ENCODE peak calls at places on chromosomes 13 and 19, in four cellular contexts. One of them, this sample, is unnamed.

GRCh38 chr19:15296353-15296752 is 36.0 kb downstream of the BRD4 start:
- DNase-seq in right atrium auricular region: no peak
- DNase-seq in left ventricle myocardium inferior: peak
- DNase-seq in astrocyte of the spinal cord: no peak
- DNase-seq in this sample: no peak

GRCh38 chr19:38684078-38684861 is 36.8 kb downstream of the ACTN4 start:
- DNase-seq in right atrium auricular region: peak
- DNase-seq in left ventricle myocardium inferior: peak
- DNase-seq in astrocyte of the spinal cord: peak
- DNase-seq in this sample: peak

GRCh38 chr19:1167687-1168561 is 6.1 kb downstream of the SBNO2 start:
- DNase-seq in right atrium auricular region: no peak
- DNase-seq in left ventricle myocardium inferior: no peak
- DNase-seq in astrocyte of the spinal cord: no peak
- DNase-seq in this sample: peak

GRCh38 chr19:13366529-13367143 is 139.6 kb downstream of the CACNA1A start:
- DNase-seq in right atrium auricular region: no peak
- DNase-seq in left ventricle myocardium inferior: no peak
- DNase-seq in astrocyte of the spinal cord: peak
- DNase-seq in this sample: peak

GRCh38 chr13:92303428-92303827 is 905.0 kb downstream of the GPC5 start:
- DNase-seq in right atrium auricular region: no peak
- DNase-seq in left ventricle myocardium inferior: no peak
- DNase-seq in astrocyte of the spinal cord: no peak
- DNase-seq in this sample: no peak

GRCh38 chr13:111483621-111483987 is 163.2 kb downstream of the TEX29 start:
- DNase-seq in right atrium auricular region: no peak
- DNase-seq in left ventricle myocardium inferior: no peak
- DNase-seq in astrocyte of the spinal cord: no peak
- DNase-seq in this sample: no peak

GRCh38 chr19:15248648-15249559 is 16.7 kb upstream of the EPHX3 start:
- DNase-seq in right atrium auricular region: peak
- DNase-seq in left ventricle myocardium inferior: peak
- DNase-seq in astrocyte of the spinal cord: peak
- DNase-seq in this sample: peak

GRCh38 chr19:19209372-19209771 is 2.4 kb upstream of the NCAN start:
- DNase-seq in right atrium auricular region: no peak
- DNase-seq in left ventricle myocardium inferior: no peak
- DNase-seq in astrocyte of the spinal cord: no peak
- DNase-seq in this sample: no peak

GRCh38 chr19:46953955-46954501 is 65.6 kb upstream of the NPAS1 start:
- DNase-seq in right atrium auricular region: no peak
- DNase-seq in left ventricle myocardium inferior: no peak
- DNase-seq in astrocyte of the spinal cord: no peak
- DNase-seq in this sample: no peak

GRCh38 chr19:3538965-3539742 is at the start of gene TEKTIP1:
- DNase-seq in right atrium auricular region: no peak
- DNase-seq in left ventricle myocardium inferior: no peak
- DNase-seq in astrocyte of the spinal cord: no peak
- DNase-seq in this sample: no peak

GRCh38 chr19:33063356-33064116 is 1.2 kb downstream of the RHPN2 start:
- DNase-seq in right atrium auricular region: no peak
- DNase-seq in left ventricle myocardium inferior: no peak
- DNase-seq in astrocyte of the spinal cord: peak
- DNase-seq in this sample: no peak

GRCh38 chr13:41356788-41357187 is 45.7 kb downstream of the NAA16 start:
- DNase-seq in right atrium auricular region: no peak
- DNase-seq in left ventricle myocardium inferior: no peak
- DNase-seq in astrocyte of the spinal cord: no peak
- DNase-seq in this sample: peak

GRCh38 chr19:10769533-10770491 is 51.9 kb downstream of the DNM2 start:
- DNase-seq in right atrium auricular region: peak
- DNase-seq in left ventricle myocardium inferior: peak
- DNase-seq in astrocyte of the spinal cord: no peak
- DNase-seq in this sample: peak

GRCh38 chr19:40510526-40511115 is 43.8 kb downstream of the SPTBN4 start:
- DNase-seq in right atrium auricular region: no peak
- DNase-seq in left ventricle myocardium inferior: no peak
- DNase-seq in astrocyte of the spinal cord: peak
- DNase-seq in this sample: no peak

GRCh38 chr13:73922728-73923393 is 211.3 kb downstream of the KLF12 start:
- DNase-seq in right atrium auricular region: no peak
- DNase-seq in left ventricle myocardium inferior: no peak
- DNase-seq in astrocyte of the spinal cord: peak
- DNase-seq in this sample: no peak

GRCh38 chr13:43389573-43389972 is 366.2 kb downstream of the DNAJC15 start:
- DNase-seq in right atrium auricular region: no peak
- DNase-seq in left ventricle myocardium inferior: no peak
- DNase-seq in astrocyte of the spinal cord: no peak
- DNase-seq in this sample: peak

GRCh38 chr13:43391021-43391420 is 367.6 kb downstream of the DNAJC15 start:
- DNase-seq in right atrium auricular region: no peak
- DNase-seq in left ventricle myocardium inferior: no peak
- DNase-seq in astrocyte of the spinal cord: no peak
- DNase-seq in this sample: no peak

GRCh38 chr13:43390582-43390981 is 367.2 kb downstream of the DNAJC15 start:
- DNase-seq in right atrium auricular region: no peak
- DNase-seq in left ventricle myocardium inferior: no peak
- DNase-seq in astrocyte of the spinal cord: no peak
- DNase-seq in this sample: no peak

GRCh38 chr13:43388282-43389034 is 365.1 kb downstream of the DNAJC15 start:
- DNase-seq in right atrium auricular region: no peak
- DNase-seq in left ventricle myocardium inferior: no peak
- DNase-seq in astrocyte of the spinal cord: no peak
- DNase-seq in this sample: peak

GRCh38 chr13:43390101-43390500 is 366.7 kb downstream of the DNAJC15 start:
- DNase-seq in right atrium auricular region: no peak
- DNase-seq in left ventricle myocardium inferior: no peak
- DNase-seq in astrocyte of the spinal cord: no peak
- DNase-seq in this sample: no peak
- TF ChIP-seq CTCF in right atrium auricular region: no peak
- TF ChIP-seq CTCF in left ventricle myocardium inferior: no peak
- TF ChIP-seq CTCF in astrocyte of the spinal cord: no peak
- TF ChIP-seq CTCF in this sample: no peak

GRCh38 chr13:51818276-51818675 is 14.3 kb upstream of the DHRS12 start:
- DNase-seq in right atrium auricular region: no peak
- DNase-seq in left ventricle myocardium inferior: no peak
- DNase-seq in astrocyte of the spinal cord: no peak
- DNase-seq in this sample: no peak
- H3K4me3 ChIP-seq in right atrium auricular region: no peak
- H3K4me3 ChIP-seq in left ventricle myocardium inferior: no peak
- H3K4me3 ChIP-seq in astrocyte of the spinal cord: no peak
- H3K4me3 ChIP-seq in this sample: no peak

GRCh38 chr19:54137114-54137912 is at the start of gene CNOT3:
- DNase-seq in right atrium auricular region: peak
- DNase-seq in left ventricle myocardium inferior: peak
- DNase-seq in astrocyte of the spinal cord: peak
- DNase-seq in this sample: peak

GRCh38 chr19:54138777-54139256 is 1.3 kb downstream of the CNOT3 start:
- DNase-seq in right atrium auricular region: no peak
- DNase-seq in left ventricle myocardium inferior: no peak
- DNase-seq in astrocyte of the spinal cord: no peak
- DNase-seq in this sample: no peak

GRCh38 chr19:54136086-54136863 is 1.3 kb upstream of the CNOT3 start:
- DNase-seq in right atrium auricular region: peak
- DNase-seq in left ventricle myocardium inferior: no peak
- DNase-seq in astrocyte of the spinal cord: no peak
- DNase-seq in this sample: peak

GRCh38 chr19:54136864-54137113 is 773 bp upstream of the CNOT3 start:
- DNase-seq in right atrium auricular region: no peak
- DNase-seq in left ventricle myocardium inferior: no peak
- DNase-seq in astrocyte of the spinal cord: no peak
- DNase-seq in this sample: no peak

GRCh38 chr19:54137913-54138776 is 583 bp downstream of the CNOT3 start:
- DNase-seq in right atrium auricular region: no peak
- DNase-seq in left ventricle myocardium inferior: no peak
- DNase-seq in astrocyte of the spinal cord: no peak
- DNase-seq in this sample: no peak
- TF ChIP-seq CTCF in right atrium auricular region: peak
- TF ChIP-seq CTCF in left ventricle myocardium inferior: peak
- TF ChIP-seq CTCF in astrocyte of the spinal cord: peak
- TF ChIP-seq CTCF in this sample: no peak

DNA sequence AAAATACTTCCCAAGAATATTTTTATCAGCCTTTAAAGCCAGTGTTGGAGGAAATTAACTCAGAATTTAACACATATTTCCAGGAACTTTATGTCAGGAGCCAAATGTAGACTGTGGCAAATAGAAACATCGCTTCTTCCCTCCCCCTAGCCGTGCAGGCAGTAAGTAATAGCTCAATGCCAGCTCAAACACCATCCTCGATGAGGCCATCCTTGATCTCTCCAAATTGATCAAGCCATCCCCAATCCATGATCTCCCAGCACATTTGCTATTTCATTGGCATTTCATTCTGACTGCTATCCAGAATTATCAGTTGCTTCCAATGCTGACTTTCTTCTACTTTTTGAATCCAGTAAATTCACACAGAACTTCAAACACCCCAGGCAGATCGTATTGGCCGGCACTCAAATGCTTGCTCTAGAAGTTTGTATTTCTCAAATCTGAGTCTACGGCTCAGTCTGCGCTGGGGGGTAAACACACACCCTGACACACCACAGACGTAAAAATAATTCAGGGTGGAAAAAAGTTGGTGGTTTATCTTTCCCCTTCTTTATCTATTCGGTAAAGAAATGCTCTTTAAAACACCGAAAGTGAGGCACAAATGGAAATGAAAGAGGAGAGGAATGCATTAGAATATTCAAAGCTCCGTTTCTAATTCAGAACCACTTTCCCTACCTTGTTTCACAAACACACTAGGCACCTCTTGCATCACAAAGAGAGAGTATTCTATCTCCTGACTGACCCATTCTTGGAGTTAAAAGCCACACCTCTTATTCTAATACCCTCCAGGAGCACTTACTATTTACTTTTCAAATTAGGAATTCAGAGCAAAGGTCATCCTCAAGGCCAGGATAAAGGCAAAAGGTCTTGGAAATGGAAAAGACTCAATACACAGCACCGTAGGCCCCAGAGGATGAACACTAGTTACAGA is 991 bp downstream of the OBI1 start:
- DNase-seq in right atrium auricular region: no peak
- DNase-seq in left ventricle myocardium inferior: no peak
- DNase-seq in astrocyte of the spinal cord: peak
- DNase-seq in this sample: peak
- H3K4me3 ChIP-seq in right atrium auricular region: peak
- H3K4me3 ChIP-seq in left ventricle myocardium inferior: peak
- H3K4me3 ChIP-seq in astrocyte of the spinal cord: peak
- H3K4me3 ChIP-seq in this sample: peak

DNA sequence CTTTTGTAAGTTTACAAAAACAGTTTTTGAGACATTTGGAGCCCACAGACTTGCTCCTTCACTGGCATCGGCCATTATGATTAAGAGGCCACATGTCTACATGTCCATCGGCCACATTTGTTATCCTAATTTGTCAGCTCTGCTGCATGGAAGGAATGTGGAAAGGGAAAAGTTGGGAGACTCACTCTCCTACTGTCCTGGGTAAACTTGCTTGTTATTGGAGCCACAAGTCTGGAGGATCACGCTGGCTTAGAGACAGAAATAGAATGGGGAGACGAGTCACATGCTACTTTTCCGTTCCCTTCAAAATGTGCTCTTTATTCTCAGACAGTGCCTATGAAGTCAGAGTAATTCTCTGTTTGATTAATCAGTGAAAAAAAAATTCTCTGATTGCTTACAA is 741.2 kb upstream of the PCDH9 start:
- DNase-seq in right atrium auricular region: no peak
- DNase-seq in left ventricle myocardium inferior: no peak
- DNase-seq in astrocyte of the spinal cord: no peak
- DNase-seq in this sample: no peak
- TF ChIP-seq CTCF in right atrium auricular region: no peak
- TF ChIP-seq CTCF in left ventricle myocardium inferior: no peak
- TF ChIP-seq CTCF in astrocyte of the spinal cord: no peak
- TF ChIP-seq CTCF in this sample: no peak

This sample was measured in epithelial cell of esophagus.